ENCODE peak calls at places on chromosomes 16 and 17, in six cellular contexts. One of them, this sample, is unnamed.

GRCh38 chr17:34393401-34393800 is 30.4 kb upstream of the CCL1 start:
- DNase-seq in hepatocyte: no peak
- DNase-seq in IMR-90: no peak
- DNase-seq in HCT116: no peak
- DNase-seq in GM23338: no peak
- DNase-seq in psoas muscle: no peak
- DNase-seq in this sample: no peak

GRCh38 chr17:82596837-82597672 is 51.2 kb downstream of the WDR45B start:
- DNase-seq in hepatocyte: no peak
- DNase-seq in IMR-90: no peak
- DNase-seq in HCT116: no peak
- DNase-seq in GM23338: no peak
- DNase-seq in psoas muscle: no peak
- DNase-seq in this sample: no peak

GRCh38 chr16:86862596-86862995 is 284.2 kb downstream of the FOXL1 start:
- DNase-seq in hepatocyte: peak; percentile 53
- DNase-seq in IMR-90: peak; percentile 11
- DNase-seq in HCT116: no peak
- DNase-seq in GM23338: no peak
- DNase-seq in psoas muscle: no peak
- DNase-seq in this sample: no peak

GRCh38 chr16:86952769-86953168 is 364.4 kb downstream of the C16orf95 start:
- DNase-seq in hepatocyte: no peak
- DNase-seq in IMR-90: peak; percentile 61
- DNase-seq in HCT116: no peak
- DNase-seq in GM23338: no peak
- DNase-seq in psoas muscle: no peak
- DNase-seq in this sample: no peak

GRCh38 chr16:2152695-2153506 is 2.7 kb upstream of the TRAF7 start:
- DNase-seq in hepatocyte: peak; percentile 53
- DNase-seq in IMR-90: no peak
- DNase-seq in HCT116: no peak
- DNase-seq in GM23338: peak; percentile 37
- DNase-seq in psoas muscle: no peak
- DNase-seq in this sample: no peak

GRCh38 chr17:3594056-3594810 is 15.0 kb downstream of the TRPV1 start:
- DNase-seq in hepatocyte: no peak
- DNase-seq in IMR-90: peak; percentile 84
- DNase-seq in HCT116: no peak
- DNase-seq in GM23338: no peak
- DNase-seq in psoas muscle: no peak
- DNase-seq in this sample: peak; percentile 32

GRCh38 chr16:25079637-25080375 is 31.7 kb upstream of the LCMT1 start:
- DNase-seq in hepatocyte: no peak
- DNase-seq in IMR-90: no peak
- DNase-seq in HCT116: no peak
- DNase-seq in GM23338: no peak
- DNase-seq in psoas muscle: no peak
- DNase-seq in this sample: no peak

GRCh38 chr16:28304214-28304613 is 11.9 kb downstream of the SBK1 start:
- DNase-seq in hepatocyte: peak; percentile 63
- DNase-seq in IMR-90: peak; percentile 40
- DNase-seq in HCT116: no peak
- DNase-seq in GM23338: peak; percentile 76
- DNase-seq in psoas muscle: no peak
- DNase-seq in this sample: no peak

GRCh38 chr16:80341242-80341641 is 199.6 kb upstream of the DYNLRB2 start:
- DNase-seq in hepatocyte: peak; percentile 19
- DNase-seq in IMR-90: no peak
- DNase-seq in HCT116: no peak
- DNase-seq in GM23338: no peak
- DNase-seq in psoas muscle: no peak
- DNase-seq in this sample: no peak

GRCh38 chr16:3912897-3913296 is 32.4 kb upstream of the CREBBP start:
- DNase-seq in hepatocyte: no peak
- DNase-seq in IMR-90: no peak
- DNase-seq in HCT116: no peak
- DNase-seq in GM23338: no peak
- DNase-seq in psoas muscle: no peak
- DNase-seq in this sample: no peak

GRCh38 chr16:47713225-47713595 is 252.1 kb downstream of the PHKB start:
- DNase-seq in hepatocyte: no peak
- DNase-seq in IMR-90: peak; percentile 95
- DNase-seq in HCT116: no peak
- DNase-seq in GM23338: no peak
- DNase-seq in psoas muscle: no peak
- DNase-seq in this sample: peak; percentile 93

GRCh38 chr17:6173653-6174052 is 103.5 kb downstream of the WSCD1 start:
- DNase-seq in hepatocyte: no peak
- DNase-seq in IMR-90: no peak
- DNase-seq in HCT116: no peak
- DNase-seq in GM23338: no peak
- DNase-seq in psoas muscle: no peak
- DNase-seq in this sample: no peak

GRCh38 chr17:75565066-75565465 is 22.5 kb upstream of the MYO15B start:
- DNase-seq in hepatocyte: peak; percentile 34
- DNase-seq in IMR-90: peak; percentile 15
- DNase-seq in HCT116: no peak
- DNase-seq in GM23338: no peak
- DNase-seq in psoas muscle: no peak
- DNase-seq in this sample: peak; percentile 64

GRCh38 chr16:78163772-78164391 is 64.4 kb downstream of the WWOX start:
- DNase-seq in hepatocyte: no peak
- DNase-seq in IMR-90: no peak
- DNase-seq in HCT116: no peak
- DNase-seq in GM23338: no peak
- DNase-seq in psoas muscle: no peak
- DNase-seq in this sample: no peak

GRCh38 chr16:70162041-70162451 is 11.5 kb upstream of the CLEC18C start:
- DNase-seq in hepatocyte: peak; percentile 69
- DNase-seq in IMR-90: peak; percentile 80
- DNase-seq in HCT116: no peak
- DNase-seq in GM23338: no peak
- DNase-seq in psoas muscle: no peak
- DNase-seq in this sample: peak; percentile 69

GRCh38 chr16:72972878-72973571 is 74.9 kb downstream of the ZFHX3 start:
- DNase-seq in hepatocyte: no peak
- DNase-seq in IMR-90: no peak
- DNase-seq in HCT116: no peak
- DNase-seq in GM23338: no peak
- DNase-seq in psoas muscle: no peak
- DNase-seq in this sample: peak; percentile 99

GRCh38 chr17:1365445-1366039 is 34.5 kb downstream of the YWHAE start:
- DNase-seq in hepatocyte: peak; percentile 85
- DNase-seq in IMR-90: peak; percentile 81
- DNase-seq in HCT116: peak; percentile 59
- DNase-seq in GM23338: peak; percentile 92
- DNase-seq in psoas muscle: no peak
- DNase-seq in this sample: peak; percentile 59

GRCh38 chr16:50861926-50862325 is 120.0 kb downstream of the CYLD start:
- DNase-seq in hepatocyte: no peak
- DNase-seq in IMR-90: peak; percentile 81
- DNase-seq in HCT116: peak; percentile 46
- DNase-seq in GM23338: no peak
- DNase-seq in psoas muscle: no peak
- DNase-seq in this sample: peak; percentile 85

GRCh38 chr16:26169451-26169850 is 477.7 kb downstream of the HS3ST4 start:
- DNase-seq in hepatocyte: no peak
- DNase-seq in IMR-90: no peak
- DNase-seq in HCT116: no peak
- DNase-seq in GM23338: no peak
- DNase-seq in psoas muscle: no peak
- DNase-seq in this sample: no peak

GRCh38 chr16:12254566-12254965 is 278.0 kb downstream of the SNX29 start:
- DNase-seq in hepatocyte: no peak
- DNase-seq in IMR-90: no peak
- DNase-seq in HCT116: no peak
- DNase-seq in GM23338: no peak
- DNase-seq in psoas muscle: no peak
- DNase-seq in this sample: no peak

DNA sequence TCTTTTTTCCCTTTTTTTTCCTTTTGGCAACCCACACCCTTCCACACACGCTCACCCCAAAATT is at the start of gene NLK:
- DNase-seq in hepatocyte: no peak
- DNase-seq in IMR-90: no peak
- DNase-seq in HCT116: no peak
- DNase-seq in GM23338: no peak
- DNase-seq in psoas muscle: no peak
- DNase-seq in this sample: no peak
- H3K4me1 ChIP-seq in hepatocyte: peaks cover 23% of the 10 kb centered on the region
- H3K4me1 ChIP-seq in IMR-90: peaks cover 10% of the 10 kb centered on the region
- H3K4me1 ChIP-seq in HCT116: peaks cover 4% of the 10 kb centered on the region
- H3K4me1 ChIP-seq in GM23338: peaks cover 52% of the 10 kb centered on the region
- H3K4me1 ChIP-seq in psoas muscle: peaks cover 34% of the 10 kb centered on the region
- H3K4me1 ChIP-seq in this sample: peaks cover 14% of the 10 kb centered on the region

GRCh38 chr17:79824234-79824633 is 15.0 kb downstream of the CBX4 start:
- DNase-seq in hepatocyte: no peak
- DNase-seq in IMR-90: no peak
- DNase-seq in HCT116: no peak
- DNase-seq in GM23338: no peak
- DNase-seq in psoas muscle: no peak
- DNase-seq in this sample: no peak

GRCh38 chr17:79826210-79826680 is 13.0 kb downstream of the CBX4 start:
- DNase-seq in hepatocyte: no peak
- DNase-seq in IMR-90: peak; percentile 40
- DNase-seq in HCT116: no peak
- DNase-seq in GM23338: no peak
- DNase-seq in psoas muscle: no peak
- DNase-seq in this sample: no peak

GRCh38 chr17:79825580-79825921 is 13.7 kb downstream of the CBX4 start:
- DNase-seq in hepatocyte: no peak
- DNase-seq in IMR-90: no peak
- DNase-seq in HCT116: no peak
- DNase-seq in GM23338: no peak
- DNase-seq in psoas muscle: no peak
- DNase-seq in this sample: no peak

GRCh38 chr17:79827179-79827578 is 12.1 kb downstream of the CBX4 start:
- DNase-seq in hepatocyte: no peak
- DNase-seq in IMR-90: no peak
- DNase-seq in HCT116: no peak
- DNase-seq in GM23338: no peak
- DNase-seq in psoas muscle: no peak
- DNase-seq in this sample: no peak

GRCh38 chr17:79824893-79825579 is 14.2 kb downstream of the CBX4 start:
- DNase-seq in hepatocyte: no peak
- DNase-seq in IMR-90: no peak
- DNase-seq in HCT116: no peak
- DNase-seq in GM23338: no peak
- DNase-seq in psoas muscle: no peak
- DNase-seq in this sample: no peak
- H3K4me1 ChIP-seq in hepatocyte: no peaks in the 10 kb centered on the region
- H3K4me1 ChIP-seq in IMR-90: peaks cover 5% of the 10 kb centered on the region
- H3K4me1 ChIP-seq in HCT116: peaks cover 14% of the 10 kb centered on the region
- H3K4me1 ChIP-seq in GM23338: peaks cover 7% of the 10 kb centered on the region
- H3K4me1 ChIP-seq in psoas muscle: no peaks in the 10 kb centered on the region
- H3K4me1 ChIP-seq in this sample: no peaks in the 10 kb centered on the region

DNA sequence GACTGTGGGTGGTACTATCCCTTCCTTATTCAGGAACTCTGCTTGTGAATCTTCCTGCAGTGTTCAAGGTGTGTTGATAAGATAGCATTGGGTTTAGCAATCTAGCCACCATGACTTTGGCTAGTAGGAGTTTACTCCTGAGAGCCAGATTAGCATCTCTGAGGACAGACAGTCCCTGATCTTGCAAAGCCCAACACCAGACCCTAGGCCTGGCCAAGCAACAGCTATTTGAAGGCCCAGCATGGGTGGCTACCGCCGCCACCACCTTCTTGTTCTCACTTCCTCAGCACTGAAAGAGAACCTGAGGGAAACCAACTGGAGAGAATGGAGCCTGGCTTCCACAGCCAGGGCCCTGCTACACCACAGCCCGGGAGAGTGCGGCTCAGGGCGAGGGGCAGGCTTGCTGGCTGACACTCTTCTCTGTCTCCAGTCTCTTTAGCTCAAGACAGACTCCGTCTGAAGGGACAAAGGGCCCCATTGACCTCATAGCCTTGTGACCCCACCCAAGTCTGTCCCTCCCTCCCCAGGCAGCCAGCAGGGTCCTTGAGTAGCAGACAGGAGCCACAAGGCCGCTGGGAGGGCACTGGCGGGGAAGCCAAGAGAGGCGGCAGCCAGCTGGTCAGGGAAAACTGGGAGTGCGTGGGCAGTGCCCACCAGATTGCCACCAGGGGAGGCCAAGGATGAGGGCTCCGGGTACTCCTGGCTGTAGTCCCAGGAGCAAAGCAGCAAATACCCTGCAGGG is 10.9 kb upstream of the ARHGAP23 start:
- DNase-seq in hepatocyte: no peak
- DNase-seq in IMR-90: no peak
- DNase-seq in HCT116: no peak
- DNase-seq in GM23338: no peak
- DNase-seq in psoas muscle: no peak
- DNase-seq in this sample: no peak
- H3K4me1 ChIP-seq in hepatocyte: peaks cover 33% of the 10 kb centered on the region
- H3K4me1 ChIP-seq in IMR-90: peaks cover 19% of the 10 kb centered on the region
- H3K4me1 ChIP-seq in HCT116: peaks cover 12% of the 10 kb centered on the region
- H3K4me1 ChIP-seq in GM23338: peaks cover 67% of the 10 kb centered on the region
- H3K4me1 ChIP-seq in psoas muscle: peaks cover 29% of the 10 kb centered on the region
- H3K4me1 ChIP-seq in this sample: peaks cover 3% of the 10 kb centered on the region

GRCh38 chr16:68387301-68387700 is 61.0 kb downstream of the SMPD3 start:
- DNase-seq in hepatocyte: peak; percentile 55
- DNase-seq in IMR-90: no peak
- DNase-seq in HCT116: no peak
- DNase-seq in GM23338: peak; percentile 76
- DNase-seq in psoas muscle: no peak
- DNase-seq in this sample: no peak

GRCh38 chr16:68385371-68385770 is 62.9 kb downstream of the SMPD3 start:
- DNase-seq in hepatocyte: no peak
- DNase-seq in IMR-90: no peak
- DNase-seq in HCT116: no peak
- DNase-seq in GM23338: no peak
- DNase-seq in psoas muscle: no peak
- DNase-seq in this sample: no peak

GRCh38 chr16:68384293-68385255 is 63.7 kb downstream of the SMPD3 start:
- DNase-seq in hepatocyte: no peak
- DNase-seq in IMR-90: no peak
- DNase-seq in HCT116: no peak
- DNase-seq in GM23338: peak; percentile 48
- DNase-seq in psoas muscle: no peak
- DNase-seq in this sample: no peak

GRCh38 chr16:68388124-68388523 is 60.2 kb downstream of the SMPD3 start:
- DNase-seq in hepatocyte: no peak
- DNase-seq in IMR-90: no peak
- DNase-seq in HCT116: no peak
- DNase-seq in GM23338: no peak
- DNase-seq in psoas muscle: no peak
- DNase-seq in this sample: no peak

DNA sequence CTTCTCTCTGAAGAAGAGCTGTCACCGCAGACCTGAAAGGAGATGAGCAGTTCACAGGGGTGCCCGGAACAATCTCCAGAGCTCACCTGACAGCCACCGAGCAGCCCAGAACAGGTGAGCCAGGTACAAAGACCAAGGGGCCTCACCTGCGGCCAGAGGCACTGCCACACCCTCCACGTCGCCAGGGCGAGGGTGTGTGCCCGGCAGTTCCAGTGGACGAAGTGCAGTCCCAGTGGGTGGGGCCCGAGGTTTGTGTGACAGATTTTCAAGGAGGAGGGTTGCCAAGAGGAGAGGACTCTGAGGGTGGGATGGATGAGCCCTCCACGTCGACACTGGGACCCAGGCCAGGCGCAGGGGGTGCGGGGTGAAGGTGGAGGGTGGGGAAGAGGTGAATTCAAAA is 61.7 kb downstream of the SMPD3 start:
- DNase-seq in hepatocyte: peak; percentile 84
- DNase-seq in IMR-90: no peak
- DNase-seq in HCT116: no peak
- DNase-seq in GM23338: no peak
- DNase-seq in psoas muscle: no peak
- DNase-seq in this sample: no peak
- H3K4me1 ChIP-seq in hepatocyte: peaks cover 9% of the 10 kb centered on the region
- H3K4me1 ChIP-seq in IMR-90: no peaks in the 10 kb centered on the region
- H3K4me1 ChIP-seq in HCT116: no peaks in the 10 kb centered on the region
- H3K4me1 ChIP-seq in GM23338: peaks cover 38% of the 10 kb centered on the region
- H3K4me1 ChIP-seq in psoas muscle: no peaks in the 10 kb centered on the region
- H3K4me1 ChIP-seq in this sample: no peaks in the 10 kb centered on the region

This sample was measured in foreskin keratinocyte.